ENCODE peak calls at places on chromosomes 12 and 14, in nine cellular contexts. G, U, M, C, N, S, B, R and F are unnamed samples.

GRCh38 chr14:51424041-51424440 is 184.0 kb downstream of the TMX1 start:
- DNase-seq in G (no peak), U (no peak), M (no peak), C (no peak), N (no peak), S (no peak), B (no peak), R (no peak), F (no peak)

GRCh38 chr14:61003571-61003970 is 22.5 kb downstream of the SLC38A6 start:
- DNase-seq in G (no peak), U (no peak), M (no peak), C (no peak), N (no peak), S (no peak), B (no peak), R (no peak), F (no peak)

GRCh38 chr12:6324936-6325750 is 14.7 kb downstream of the PLEKHG6 start:
- DNase-seq in G (no peak), U (no peak), M (no peak), C (no peak), N (no peak), S (no peak), B (no peak), R (no peak), F (no peak)

GRCh38 chr12:2242206-2242605 is 189.4 kb downstream of the CACNA1C start:
- DNase-seq in G (no peak), U (no peak), M (no peak), C (no peak), N (no peak), S (no peak), B (no peak), R (no peak), F (no peak)

GRCh38 chr12:9742665-9743064 is 9.8 kb upstream of the CLECL1 start:
- DNase-seq in G (no peak), U (no peak), M (no peak), C (no peak), N (no peak), S (no peak), B (peak), R (no peak), F (peak)

GRCh38 chr14:50620341-50620740 is 47.8 kb downstream of the SAV1 start:
- DNase-seq in G (no peak), U (no peak), M (no peak), C (no peak), N (peak), S (peak), B (no peak), R (no peak), F (no peak)

GRCh38 chr14:95480887-95481226 is 35.6 kb downstream of the SYNE3 start:
- DNase-seq in G (no peak), U (no peak), M (no peak), C (no peak), N (no peak), S (no peak), B (no peak), R (no peak), F (no peak)

GRCh38 chr12:27024291-27024690 is 1.9 kb downstream of the MED21 start:
- DNase-seq in G (no peak), U (no peak), M (no peak), C (no peak), N (no peak), S (no peak), B (no peak), R (no peak), F (no peak)

GRCh38 chr12:115375188-115375991 is 691.4 kb upstream of the TBX3 start:
- DNase-seq in G (no peak), U (no peak), M (no peak), C (no peak), N (peak), S (peak), B (no peak), R (no peak), F (no peak)

GRCh38 chr12:60539592-60539991 is 943.8 kb downstream of the SLC16A7 start:
- DNase-seq in G (no peak), U (no peak), M (no peak), C (no peak), N (no peak), S (no peak), B (no peak), R (no peak), F (no peak)

GRCh38 chr12:2739832-2740641 is 54.7 kb upstream of the FKBP4 start:
- DNase-seq in G (peak), U (peak), M (peak), C (peak), N (peak), S (peak), B (no peak), R (no peak), F (peak)

GRCh38 chr14:91396959-91397815 is 20.4 kb downstream of the CCDC88C start:
- DNase-seq in G (no peak), U (no peak), M (peak), C (no peak), N (no peak), S (no peak), B (peak), R (no peak), F (no peak)

GRCh38 chr14:69803753-69804152 is 6.7 kb upstream of the SLC10A1 start:
- DNase-seq in G (no peak), U (no peak), M (no peak), C (no peak), N (no peak), S (peak), B (no peak), R (no peak), F (peak)

GRCh38 chr12:108570743-108571603 is 8.6 kb downstream of the ISCU start:
- DNase-seq in G (no peak), U (no peak), M (peak), C (no peak), N (peak), S (peak), B (no peak), R (no peak), F (peak)

GRCh38 chr14:56205906-56206305 is 87.7 kb downstream of the PELI2 start:
- DNase-seq in G (no peak), U (no peak), M (no peak), C (no peak), N (no peak), S (no peak), B (no peak), R (no peak), F (peak)

GRCh38 chr12:66239295-66239694 is 50.3 kb downstream of the IRAK3 start:
- DNase-seq in G (no peak), U (no peak), M (no peak), C (no peak), N (no peak), S (no peak), B (no peak), R (no peak), F (no peak)

GRCh38 chr14:64082837-64083236 is 211.3 kb downstream of the ESR2 start:
- DNase-seq in G (no peak), U (no peak), M (no peak), C (no peak), N (no peak), S (no peak), B (no peak), R (no peak), F (no peak)

GRCh38 chr12:3685813-3686212 is 67.1 kb downstream of the CRACR2A start:
- DNase-seq in G (no peak), U (no peak), M (no peak), C (no peak), N (no peak), S (no peak), B (no peak), R (no peak), F (no peak)

GRCh38 chr12:54439096-54439495 is 20.0 kb upstream of the ITGA5 start:
- DNase-seq in G (no peak), U (no peak), M (no peak), C (no peak), N (peak), S (no peak), B (no peak), R (no peak), F (no peak)

GRCh38 chr14:68950111-68950510 is 29.0 kb downstream of the ACTN1 start:
- DNase-seq in G (no peak), U (no peak), M (no peak), C (no peak), N (peak), S (no peak), B (no peak), R (no peak), F (no peak)

GRCh38 chr12:88472775-88473174 is 107.5 kb downstream of the KITLG start:
- DNase-seq in G (no peak), U (no peak), M (no peak), C (no peak), N (peak), S (peak), B (no peak), R (no peak), F (no peak)

GRCh38 chr14:75257241-75257640 is 21.4 kb upstream of the FOS start:
- DNase-seq in G (no peak), U (no peak), M (no peak), C (no peak), N (no peak), S (peak), B (no peak), R (no peak), F (no peak)

GRCh38 chr14:76186318-76187027 is 34.8 kb downstream of the GPATCH2L start:
- DNase-seq in G (no peak), U (no peak), M (no peak), C (no peak), N (no peak), S (no peak), B (no peak), R (no peak), F (peak)

GRCh38 chr12:52381206-52381605 is 4.2 kb downstream of the KRT84 start:
- DNase-seq in G (no peak), U (no peak), M (no peak), C (no peak), N (no peak), S (no peak), B (no peak), R (no peak), F (no peak)

GRCh38 chr14:65223636-65224035 is 121.3 kb upstream of the MAX start:
- DNase-seq in G (no peak), U (no peak), M (no peak), C (no peak), N (no peak), S (no peak), B (no peak), R (no peak), F (no peak)

GRCh38 chr14:52536269-52536668 is 16.0 kb downstream of the TXNDC16 start:
- DNase-seq in G (no peak), U (no peak), M (no peak), C (no peak), N (no peak), S (peak), B (no peak), R (no peak), F (no peak)

GRCh38 chr14:60134702-60135101 is 30.5 kb downstream of the DHRS7 start:
- DNase-seq in G (no peak), U (no peak), M (no peak), C (no peak), N (no peak), S (no peak), B (no peak), R (no peak), F (no peak)

GRCh38 chr12:126897102-126897501 is 1369.9 kb upstream of the TMEM132C start:
- DNase-seq in G (no peak), U (no peak), M (no peak), C (no peak), N (no peak), S (no peak), B (no peak), R (no peak), F (no peak)

GRCh38 chr14:66078031-66078430 is 408.1 kb upstream of the CCDC196 start:
- DNase-seq in G (peak), U (no peak), M (peak), C (no peak), N (no peak), S (no peak), B (no peak), R (no peak), F (no peak)

GRCh38 chr12:2179953-2180736 is 127.4 kb downstream of the CACNA1C start:
- DNase-seq in G (no peak), U (no peak), M (no peak), C (peak), N (peak), S (peak), B (no peak), R (no peak), F (no peak)

GRCh38 chr12:108701779-108702435 is 29.4 kb downstream of the CORO1C start:
- DNase-seq in G (no peak), U (no peak), M (no peak), C (no peak), N (no peak), S (no peak), B (no peak), R (no peak), F (no peak)

GRCh38 chr12:104337030-104337558 is 33.6 kb downstream of the EID3 start:
- DNase-seq in G (no peak), U (no peak), M (no peak), C (no peak), N (no peak), S (no peak), B (no peak), R (no peak), F (no peak)

GRCh38 chr12:116455540-116456306 is 103.5 kb upstream of the MAP1LC3B2 start:
- DNase-seq in G (no peak), U (no peak), M (no peak), C (no peak), N (peak), S (peak), B (no peak), R (peak), F (peak)